ENCODE peak calls at places on chromosomes 11 and 22, in nine cellular contexts. N is IMR-90; J is naive thymus-derived CD4-positive, alpha-beta T cell; I is mesenchymal stem cell; D is heart left ventricle; H is brain microvascular endothelial cell; T is fibroblast of mammary gland; G is mucosa of descending colon; Y is colonic mucosa. C is an unnamed sample.

GRCh38 chr11:88158081-88158480 is 17.2 kb downstream of the RAB38 start:
- DNase-seq in N (no peak), J (no peak), I (no peak), D (no peak), H (no peak), T (no peak), G (no peak), Y (no peak), C (no peak)

GRCh38 chr11:90465553-90465952 is 242.7 kb upstream of the CHORDC1 start:
- DNase-seq in N (no peak), J (no peak), I (no peak), D (no peak), H (no peak), T (no peak), G (no peak), Y (no peak), C (no peak)

GRCh38 chr11:86952933-86953637 is 2.1 kb downstream of the FZD4 start:
- DNase-seq in N (peak), J (no peak), I (peak), D (no peak), H (peak), T (peak), G (no peak), Y (no peak), C (no peak)

GRCh38 chr11:20618083-20618482 is 18.7 kb downstream of the SLC6A5 start:
- DNase-seq in N (no peak), J (no peak), I (no peak), D (no peak), H (no peak), T (no peak), G (no peak), Y (no peak), C (no peak)

GRCh38 chr11:37504066-37504611 is 906.1 kb upstream of the RAG2 start:
- DNase-seq in N (peak), J (no peak), I (peak), D (no peak), H (peak), T (peak), G (no peak), Y (no peak), C (peak)

GRCh38 chr22:42066133-42066761 is 4.4 kb downstream of the NAGA start:
- DNase-seq in N (no peak), J (no peak), I (no peak), D (no peak), H (no peak), T (no peak), G (no peak), Y (peak), C (no peak)

GRCh38 chr11:83736689-83737088 is 450.5 kb upstream of the CCDC90B start:
- DNase-seq in N (no peak), J (no peak), I (no peak), D (no peak), H (no peak), T (no peak), G (no peak), Y (no peak), C (no peak)

GRCh38 chr22:39513791-39514190 is 6.6 kb upstream of the ATF4 start:
- DNase-seq in N (no peak), J (peak), I (no peak), D (no peak), H (no peak), T (no peak), G (peak), Y (no peak), C (no peak)

GRCh38 chr11:70671611-70672010 is 273.3 kb downstream of the CTTN start:
- DNase-seq in N (no peak), J (no peak), I (no peak), D (no peak), H (no peak), T (no peak), G (no peak), Y (no peak), C (no peak)

GRCh38 chr11:18608373-18608772 is 8.8 kb downstream of the MISFA start:
- DNase-seq in N (peak), J (no peak), I (no peak), D (no peak), H (no peak), T (no peak), G (no peak), Y (no peak), C (no peak)

GRCh38 chr11:120863359-120863758 is 160.5 kb upstream of the TBCEL start:
- DNase-seq in N (peak), J (no peak), I (peak), D (no peak), H (peak), T (peak), G (no peak), Y (no peak), C (no peak)

GRCh38 chr11:35555238-35555887 is 29.9 kb upstream of the PAMR1 start:
- DNase-seq in N (peak), J (no peak), I (peak), D (no peak), H (no peak), T (peak), G (no peak), Y (no peak), C (no peak)

GRCh38 chr11:74139151-74139918 is 31.5 kb downstream of the C2CD3 start:
- DNase-seq in N (peak), J (no peak), I (peak), D (no peak), H (no peak), T (peak), G (no peak), Y (no peak), C (no peak)

DNA sequence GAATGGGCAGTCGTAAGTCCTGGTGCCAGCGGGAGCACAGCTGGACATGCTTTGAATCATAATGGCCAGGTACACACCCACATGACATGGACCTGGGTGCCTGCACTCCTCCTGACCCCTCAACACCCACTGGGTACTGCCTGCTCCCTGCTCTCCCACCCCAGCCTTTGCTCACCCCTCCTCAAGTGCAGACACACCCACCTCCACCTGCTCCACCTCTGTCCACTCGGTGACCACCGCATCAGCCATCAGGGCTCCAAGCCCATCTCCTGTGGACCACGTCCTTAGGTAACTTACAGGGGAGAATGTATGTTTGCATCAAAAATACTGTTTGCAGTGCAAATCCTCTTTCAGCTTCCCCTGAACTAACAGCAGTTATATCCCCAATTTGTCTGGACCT is 214.6 kb downstream of the BRD1 start:
- DNase-seq in N (no peak), J (no peak), I (no peak), D (peak), H (no peak), T (no peak), G (no peak), Y (no peak), C (no peak)
- H3K4me3 ChIP-seq in N (no peak), J (no peak), I (no peak), D (no peak), H (no peak), T (no peak), G (no peak), Y (no peak), C (no peak)

GRCh38 chr11:102530558-102530957 is at the start of gene MMP7:
- DNase-seq in N (peak), J (no peak), I (peak), D (no peak), H (peak), T (peak), G (no peak), Y (no peak), C (peak)
- H3K4me3 ChIP-seq in N (no peak), J (no peak), I (no peak), D (no peak), H (no peak), T (no peak), G (no peak), Y (no peak), C (no peak)

GRCh38 chr11:118241191-118242098 is 10.7 kb downstream of the MPZL3 start:
- DNase-seq in N (no peak), J (peak), I (peak), D (no peak), H (no peak), T (no peak), G (no peak), Y (peak), C (no peak)
- H3K4me3 ChIP-seq in N (no peak), J (peak), I (no peak), D (no peak), H (no peak), T (no peak), G (no peak), Y (no peak), C (no peak)

DNA sequence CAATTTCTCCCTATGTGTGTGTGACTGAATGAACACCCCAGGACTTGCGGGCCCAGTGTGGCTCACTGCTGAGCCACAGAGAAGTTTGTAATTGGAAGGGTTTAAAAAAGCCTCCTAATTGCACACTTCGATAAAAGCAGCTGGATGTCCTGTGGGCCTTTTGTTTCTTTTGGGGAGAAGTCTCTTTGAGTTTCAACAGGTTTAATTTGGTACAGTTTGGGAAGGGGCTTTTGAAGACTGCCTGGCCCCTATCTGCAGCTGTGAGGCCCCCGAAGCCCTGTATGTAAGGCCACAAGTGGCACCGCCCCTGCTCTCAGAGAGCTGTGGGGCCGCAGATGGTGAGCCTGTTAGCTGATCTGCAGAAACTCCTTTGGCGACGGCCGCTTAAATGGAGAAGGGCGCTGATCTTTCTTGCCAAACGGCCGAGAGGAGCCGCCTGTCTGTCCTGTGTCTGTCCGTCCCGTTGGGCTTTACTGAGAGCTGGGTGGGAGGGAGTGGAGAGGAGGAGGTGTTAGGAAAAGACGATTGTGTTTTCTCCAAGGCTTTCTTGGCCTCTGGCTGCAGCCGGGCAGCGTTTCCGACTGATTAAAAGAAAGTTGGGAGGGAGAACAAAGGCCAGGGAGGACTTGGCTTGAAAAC is 2.1 kb downstream of the FBLN1 start:
- DNase-seq in N (peak), J (no peak), I (peak), D (peak), H (no peak), T (no peak), G (no peak), Y (no peak), C (no peak)
- H3K4me3 ChIP-seq in N (peak), J (no peak), I (no peak), D (peak), H (peak), T (peak), G (no peak), Y (peak), C (peak)

DNA sequence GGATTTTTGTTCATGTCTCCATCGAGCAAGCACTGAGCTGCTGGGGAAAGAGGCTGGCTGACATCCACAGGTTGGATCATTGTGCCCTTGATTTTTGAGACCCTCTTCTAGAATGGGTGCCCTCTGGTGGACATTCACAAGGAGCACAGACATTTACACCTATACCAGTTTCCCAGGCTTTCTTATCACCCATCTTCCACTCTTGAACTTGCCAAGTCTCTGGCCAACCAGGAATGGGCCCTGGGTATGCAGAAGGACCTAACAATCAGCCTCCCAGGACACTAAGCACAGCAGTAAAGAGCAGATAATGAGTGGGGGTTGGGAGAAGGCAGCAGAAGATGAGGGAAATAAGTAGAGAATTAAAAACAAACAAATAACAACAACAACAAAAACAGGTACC is 5.7 kb upstream of the INTS4 start:
- DNase-seq in N (peak), J (peak), I (peak), D (no peak), H (peak), T (peak), G (no peak), Y (peak), C (peak)
- H3K4me3 ChIP-seq in N (no peak), J (no peak), I (no peak), D (no peak), H (no peak), T (no peak), G (no peak), Y (no peak), C (no peak)

DNA sequence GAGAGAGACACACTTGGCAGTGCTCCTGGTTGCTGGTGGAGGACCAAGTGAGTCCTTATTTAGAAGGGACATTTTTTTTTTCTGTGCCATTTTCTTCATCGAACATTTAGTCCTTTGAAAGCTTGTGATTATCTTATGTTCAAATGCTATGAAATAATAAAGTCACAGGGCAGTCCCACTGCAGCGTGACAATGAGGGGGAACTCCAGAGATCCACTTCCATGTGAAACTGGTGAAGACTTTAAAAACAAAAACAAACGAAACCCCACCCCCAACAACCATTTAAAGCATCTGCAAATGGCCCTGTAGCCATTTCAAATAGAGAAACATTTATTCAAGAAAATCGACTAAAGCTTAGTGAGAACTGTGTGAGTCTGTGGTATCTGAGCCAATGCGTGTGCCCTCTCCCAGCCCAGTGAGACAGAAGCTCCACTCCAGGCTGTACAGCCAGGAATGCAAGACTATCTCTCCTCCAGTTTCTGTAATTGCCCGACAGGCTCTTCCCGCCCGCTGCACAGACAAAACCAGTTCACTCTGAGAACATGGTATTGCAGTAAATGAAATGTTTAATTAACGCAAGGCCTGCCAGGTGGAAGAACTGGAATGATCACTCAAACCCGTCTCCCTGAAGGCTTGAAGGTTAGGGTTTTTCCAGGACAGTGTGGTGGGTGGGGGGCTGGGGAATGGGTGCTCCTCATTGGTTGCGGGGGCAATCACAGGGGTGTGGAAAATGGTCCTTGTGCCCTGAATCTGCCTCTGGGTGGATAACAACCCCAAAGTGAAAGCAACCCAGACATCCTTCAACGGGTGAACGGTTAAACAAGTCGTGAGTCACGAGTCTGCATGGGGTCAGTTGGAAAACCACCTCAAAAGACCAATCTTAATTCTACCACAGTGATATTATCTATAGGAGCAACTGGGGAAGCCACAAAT is 8.4 kb downstream of the KRTAP5-6 start:
- DNase-seq in N (no peak), J (no peak), I (peak), D (no peak), H (no peak), T (no peak), G (no peak), Y (peak), C (no peak)
- H3K4me3 ChIP-seq in N (no peak), J (no peak), I (no peak), D (no peak), H (no peak), T (no peak), G (no peak), Y (no peak), C (no peak)

DNA sequence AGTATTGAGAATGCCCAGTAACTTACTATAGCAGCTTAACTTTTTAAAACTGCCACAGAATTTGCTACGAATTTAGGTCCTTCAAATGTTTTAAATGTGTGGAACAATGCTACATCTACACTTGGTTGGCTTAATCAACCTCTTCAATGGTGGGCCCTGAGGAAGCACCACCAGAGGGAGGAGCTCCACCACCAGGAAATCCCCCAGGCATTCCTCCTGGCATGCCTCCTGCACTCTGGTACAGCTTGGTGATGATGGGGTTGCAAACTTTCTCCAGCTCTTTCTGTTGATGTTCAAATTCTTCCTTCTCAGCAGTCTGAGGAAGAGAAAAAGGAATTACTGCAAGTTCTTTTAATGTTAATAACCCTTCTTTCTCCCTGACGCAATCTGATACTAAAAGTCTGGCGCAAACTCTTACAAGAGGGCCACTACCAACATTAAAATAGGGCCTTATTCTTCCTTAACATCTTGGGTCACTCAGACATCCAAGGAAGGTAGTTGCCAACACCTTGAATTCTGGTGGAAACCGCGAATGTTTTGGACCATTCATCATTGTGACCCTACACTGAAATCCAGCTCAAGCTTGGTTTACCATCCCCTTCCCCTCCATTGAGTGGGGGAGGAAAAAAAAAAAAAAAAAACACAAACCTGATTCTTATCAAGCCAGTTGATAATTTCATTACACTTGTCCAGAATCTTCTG is 4.2 kb downstream of the HSPA8 start:
- DNase-seq in N (no peak), J (peak), I (no peak), D (no peak), H (no peak), T (no peak), G (no peak), Y (no peak), C (no peak)
- H3K4me3 ChIP-seq in N (no peak), J (peak), I (no peak), D (no peak), H (peak), T (no peak), G (no peak), Y (no peak), C (no peak)

GRCh38 chr11:44446341-44446712 is 119.1 kb upstream of the CD82 start:
- DNase-seq in N (no peak), J (no peak), I (no peak), D (no peak), H (no peak), T (no peak), G (no peak), Y (no peak), C (no peak)

GRCh38 chr11:44445500-44446340 is 119.7 kb upstream of the CD82 start:
- DNase-seq in N (no peak), J (no peak), I (no peak), D (no peak), H (no peak), T (no peak), G (no peak), Y (no peak), C (no peak)

GRCh38 chr11:44443836-44444769 is 121.4 kb upstream of the CD82 start:
- DNase-seq in N (no peak), J (no peak), I (no peak), D (no peak), H (no peak), T (no peak), G (no peak), Y (no peak), C (no peak)

GRCh38 chr11:44446996-44447771 is 118.3 kb upstream of the CD82 start:
- DNase-seq in N (no peak), J (no peak), I (no peak), D (no peak), H (no peak), T (no peak), G (no peak), Y (no peak), C (no peak)

DNA sequence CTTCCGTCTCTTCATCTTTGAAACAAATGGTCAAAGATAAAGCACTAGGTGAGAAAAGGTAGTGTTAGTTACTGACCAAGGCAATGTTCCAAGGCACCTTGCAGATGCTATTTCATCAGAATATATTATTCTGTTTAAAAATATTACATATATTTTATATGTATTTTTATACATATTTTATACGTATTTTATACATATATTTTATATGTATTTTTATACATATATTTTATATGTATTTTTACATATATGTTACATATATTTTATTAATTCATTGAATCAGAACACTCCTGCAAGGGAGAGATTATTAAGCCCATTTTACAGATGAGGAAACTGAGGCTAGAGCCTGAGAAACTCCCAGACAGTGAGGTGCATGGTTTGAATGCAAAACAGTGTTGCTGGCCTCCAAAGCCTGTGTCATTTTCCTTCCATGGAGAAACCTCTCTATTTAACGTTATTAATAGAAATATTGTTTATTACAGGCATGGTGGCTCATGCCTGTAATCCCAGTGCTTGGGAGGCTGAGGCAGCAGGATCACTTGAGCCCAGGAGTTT is 120.6 kb upstream of the CD82 start:
- DNase-seq in N (no peak), J (no peak), I (no peak), D (no peak), H (no peak), T (no peak), G (no peak), Y (no peak), C (no peak)
- H3K4me3 ChIP-seq in N (no peak), J (no peak), I (no peak), D (no peak), H (no peak), T (no peak), G (no peak), Y (no peak), C (no peak)

DNA sequence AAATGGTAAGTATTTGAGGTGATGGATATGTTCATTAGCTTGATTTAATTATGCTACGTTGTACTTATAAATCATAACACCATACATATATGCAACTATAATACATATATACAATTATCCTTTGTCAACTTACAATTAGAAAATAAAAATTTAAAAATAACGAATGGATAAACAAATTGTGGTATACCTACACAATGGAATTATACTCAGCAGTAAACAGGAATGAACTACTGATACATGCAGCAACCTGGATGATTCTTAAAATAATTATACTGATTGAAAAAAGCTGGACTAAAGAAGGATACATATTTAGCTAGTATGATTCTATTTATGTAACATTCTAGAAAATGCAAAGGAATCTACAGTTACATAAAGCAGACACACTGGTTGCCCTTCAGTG is 425.7 kb downstream of the DYNC2H1 start:
- DNase-seq in N (no peak), J (no peak), I (no peak), D (no peak), H (no peak), T (no peak), G (no peak), Y (no peak), C (no peak)
- H3K4me3 ChIP-seq in N (no peak), J (no peak), I (no peak), D (no peak), H (no peak), T (no peak), G (no peak), Y (no peak), C (no peak)